ENCODE peak calls at places on chromosomes 11 and 22, in four cellular contexts. One of them, this sample, is unnamed.
A peak's percentile ranks its signal among the peaks of the same experiment; 100 is the strongest.

GRCh38 chr11:124676386-124676785 is 2.7 kb downstream of the SPA17 start:
- DNase-seq in K562: no peak
- DNase-seq in WTC11: no peak
- DNase-seq in GM12878: no peak
- DNase-seq in this sample: no peak

GRCh38 chr22:37406836-37407235 is 20.4 kb downstream of the ELFN2 start:
- DNase-seq in GM12878: no peak
- DNase-seq in K562: no peak
- DNase-seq in WTC11: no peak
- DNase-seq in this sample: no peak

GRCh38 chr11:2536440-2536989 is 91.7 kb downstream of the KCNQ1 start:
- DNase-seq in K562: no peak
- DNase-seq in GM12878: no peak
- DNase-seq in WTC11: no peak
- DNase-seq in this sample: no peak

GRCh38 chr22:49587987-49588386 is 239.7 kb downstream of the BRD1 start:
- DNase-seq in K562: no peak
- DNase-seq in GM12878: no peak
- DNase-seq in WTC11: peak; percentile 9
- DNase-seq in this sample: no peak

GRCh38 chr11:2379471-2380174 is 2.5 kb downstream of the CD81 start:
- DNase-seq in GM12878: no peak
- DNase-seq in WTC11: no peak
- DNase-seq in K562: no peak
- DNase-seq in this sample: no peak

GRCh38 chr11:57426754-57427691 is at the start of gene SLC43A3:
- DNase-seq in WTC11: peak; percentile 73
- DNase-seq in K562: peak; percentile 90
- DNase-seq in GM12878: peak; percentile 41
- DNase-seq in this sample: peak; percentile 19

GRCh38 chr22:37491559-37492427 is 5.6 kb upstream of the MFNG start:
- DNase-seq in GM12878: no peak
- DNase-seq in WTC11: no peak
- DNase-seq in K562: no peak
- DNase-seq in this sample: no peak

GRCh38 chr11:133064152-133064877 is 468.0 kb downstream of the OPCML start:
- DNase-seq in K562: peak; percentile 8
- DNase-seq in GM12878: no peak
- DNase-seq in WTC11: peak; percentile 90
- DNase-seq in this sample: peak; percentile 16

GRCh38 chr11:68999093-68999747 is 13.8 kb downstream of the MRGPRF start:
- DNase-seq in K562: no peak
- DNase-seq in GM12878: no peak
- DNase-seq in WTC11: no peak
- DNase-seq in this sample: no peak

GRCh38 chr11:9120659-9121350 is 29.4 kb upstream of the SCUBE2 start:
- DNase-seq in K562: peak; percentile 52
- DNase-seq in WTC11: peak; percentile 72
- DNase-seq in GM12878: no peak
- DNase-seq in this sample: no peak

GRCh38 chr22:24806663-24807001 is 621 bp downstream of the SGSM1 start:
- DNase-seq in K562: no peak
- DNase-seq in GM12878: no peak
- DNase-seq in WTC11: no peak
- DNase-seq in this sample: no peak

GRCh38 chr11:115607621-115608191 is 103.5 kb upstream of the CADM1 start:
- DNase-seq in K562: no peak
- DNase-seq in GM12878: no peak
- DNase-seq in WTC11: no peak
- DNase-seq in this sample: no peak

GRCh38 chr11:70549386-70549785 is 151.1 kb downstream of the CTTN start:
- DNase-seq in K562: no peak
- DNase-seq in GM12878: no peak
- DNase-seq in WTC11: no peak
- DNase-seq in this sample: no peak

GRCh38 chr11:62644220-62644619 is 2.2 kb downstream of the GANAB start:
- DNase-seq in K562: no peak
- DNase-seq in WTC11: no peak
- DNase-seq in GM12878: no peak
- DNase-seq in this sample: no peak

GRCh38 chr22:30421695-30422480 is 3.7 kb upstream of the MTFP1 start:
- DNase-seq in WTC11: no peak
- DNase-seq in GM12878: no peak
- DNase-seq in K562: peak; percentile 86
- DNase-seq in this sample: peak; percentile 86

GRCh38 chr22:30424471-30425326 is 869 bp upstream of the MTFP1 start:
- DNase-seq in GM12878: no peak
- DNase-seq in K562: peak; percentile 46
- DNase-seq in WTC11: no peak
- DNase-seq in this sample: no peak

GRCh38 chr22:30423959-30424380 is 1.6 kb upstream of the MTFP1 start:
- DNase-seq in WTC11: peak; percentile 98
- DNase-seq in K562: peak; percentile 98
- DNase-seq in GM12878: peak; percentile 99
- DNase-seq in this sample: peak; percentile 99

GRCh38 chr22:30422481-30423295 is 2.9 kb upstream of the MTFP1 start:
- DNase-seq in GM12878: no peak
- DNase-seq in WTC11: peak; percentile 46
- DNase-seq in K562: peak; percentile 73
- DNase-seq in this sample: peak; percentile 81

DNA sequence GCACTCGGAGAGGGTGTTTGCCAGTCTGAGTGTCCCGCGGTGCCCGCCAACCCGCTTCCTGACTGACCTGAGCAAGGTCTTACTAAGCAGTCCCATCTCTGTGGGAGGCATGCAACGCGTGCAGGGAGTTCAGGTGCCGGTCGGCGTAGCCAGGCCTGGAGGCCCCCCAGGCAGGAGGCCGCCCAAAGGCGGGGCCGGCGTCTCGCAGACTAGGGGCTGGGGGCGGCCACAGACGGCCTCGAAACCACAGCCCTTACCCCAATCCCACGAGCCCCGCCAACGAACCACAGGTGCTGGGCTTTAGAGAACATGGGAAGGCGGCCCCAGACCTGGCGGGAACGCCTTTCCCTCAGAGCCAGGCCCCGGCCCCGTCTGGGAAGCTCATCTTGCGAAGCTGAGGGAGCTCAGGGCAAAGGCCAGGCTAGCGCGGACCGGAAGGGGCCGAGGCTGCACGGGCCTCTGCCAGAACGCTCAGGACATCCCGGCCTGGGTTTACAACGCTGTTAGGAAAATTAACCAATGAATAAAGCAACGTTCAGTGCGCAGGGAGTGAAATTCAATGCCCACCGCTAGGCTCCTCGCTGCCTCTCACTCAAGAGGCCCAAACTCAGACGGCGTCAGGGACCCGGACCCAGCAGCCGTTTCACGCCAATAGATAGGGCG is 2.1 kb upstream of the MTFP1 start:
- DNase-seq in K562: no peak
- DNase-seq in WTC11: peak; percentile 76
- DNase-seq in GM12878: no peak
- DNase-seq in this sample: no peak
- TF ChIP-seq ETV6 in K562: no peak
- TF ChIP-seq ETV6 in WTC11: no peak
- TF ChIP-seq ETV6 in GM12878: no peak
- TF ChIP-seq ETV6 in this sample: no peak

DNA sequence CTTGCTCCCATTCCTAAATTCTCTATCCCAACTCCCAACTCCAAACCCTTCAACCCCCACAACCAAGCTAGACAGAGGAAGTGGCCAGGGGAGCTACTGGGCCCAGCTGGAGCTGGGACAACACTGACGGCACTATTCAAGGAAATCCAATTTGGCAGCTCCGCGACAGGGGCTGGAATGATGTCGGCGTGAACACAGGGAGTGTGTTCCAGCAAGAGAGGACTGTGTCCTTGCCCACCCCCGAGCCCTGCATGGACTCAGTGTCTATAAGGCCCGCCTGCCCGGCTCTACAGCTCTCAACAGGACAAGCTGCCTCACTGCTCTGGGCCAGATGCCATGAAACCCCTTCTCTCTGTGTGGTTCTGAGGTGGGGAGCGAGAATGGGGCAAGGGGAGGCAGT is 11.3 kb downstream of the PCSK7 start:
- DNase-seq in WTC11: no peak
- DNase-seq in GM12878: no peak
- DNase-seq in K562: no peak
- DNase-seq in this sample: no peak
- TF ChIP-seq ETV6 in WTC11: no peak
- TF ChIP-seq ETV6 in GM12878: no peak
- TF ChIP-seq ETV6 in K562: no peak
- TF ChIP-seq ETV6 in this sample: no peak

GRCh38 chr11:71962428-71963038 is 33.7 kb downstream of the RNF121 start:
- DNase-seq in WTC11: no peak
- DNase-seq in K562: peak; percentile 18
- DNase-seq in GM12878: peak; percentile 53
- DNase-seq in this sample: no peak
- TF ChIP-seq ETV6 in WTC11: no peak
- TF ChIP-seq ETV6 in K562: no peak
- TF ChIP-seq ETV6 in GM12878: no peak
- TF ChIP-seq ETV6 in this sample: no peak

GRCh38 chr22:23282089-23282501 is 101.8 kb downstream of the BCR start:
- DNase-seq in GM12878: no peak
- DNase-seq in WTC11: no peak
- DNase-seq in K562: no peak
- DNase-seq in this sample: no peak
- TF ChIP-seq ETV6 in GM12878: no peak
- TF ChIP-seq ETV6 in WTC11: no peak
- TF ChIP-seq ETV6 in K562: no peak
- TF ChIP-seq ETV6 in this sample: no peak

DNA sequence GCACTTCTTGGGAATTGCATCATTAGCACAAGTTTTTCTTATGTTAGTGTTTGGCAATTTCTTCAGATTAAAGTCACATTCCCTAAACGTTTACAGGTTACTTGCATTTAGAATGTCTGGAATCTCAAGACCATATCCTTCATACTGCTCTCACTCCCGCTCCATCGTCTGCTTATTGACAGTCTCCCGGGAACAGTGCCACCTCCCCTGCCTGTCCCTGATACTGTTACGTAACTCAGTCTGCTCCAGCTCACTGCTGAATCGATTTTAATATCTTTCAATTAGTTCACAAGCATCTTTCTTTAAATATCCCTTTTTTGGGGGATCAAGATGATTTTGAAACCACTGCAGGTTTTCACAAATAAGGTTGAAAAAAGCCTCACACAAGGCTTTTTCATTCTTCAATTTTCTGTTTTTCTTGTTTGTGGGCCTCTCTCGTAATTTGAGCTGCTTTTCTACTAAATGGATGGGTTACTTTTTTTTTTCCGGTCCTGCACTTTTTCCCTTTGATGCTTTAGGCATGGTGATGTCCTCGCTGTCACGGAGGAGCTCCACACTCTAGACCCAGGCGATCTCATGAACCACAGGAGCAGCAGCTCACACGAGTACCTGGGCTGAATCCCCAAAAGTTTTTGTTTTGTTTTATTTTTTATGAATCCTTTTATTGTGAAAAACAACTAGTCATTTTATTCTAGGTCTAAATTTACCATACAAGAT is 48.0 kb downstream of the GLYATL2 start:
- DNase-seq in GM12878: no peak
- DNase-seq in K562: no peak
- DNase-seq in WTC11: peak; percentile 14
- DNase-seq in this sample: no peak
- TF ChIP-seq ETV6 in GM12878: no peak
- TF ChIP-seq ETV6 in K562: no peak
- TF ChIP-seq ETV6 in WTC11: no peak
- TF ChIP-seq ETV6 in this sample: no peak

GRCh38 chr11:116658876-116659535 is 113.8 kb downstream of the BUD13 start:
- DNase-seq in GM12878: no peak
- DNase-seq in WTC11: no peak
- DNase-seq in K562: no peak
- DNase-seq in this sample: no peak
- TF ChIP-seq ETV6 in GM12878: no peak
- TF ChIP-seq ETV6 in WTC11: no peak
- TF ChIP-seq ETV6 in K562: no peak
- TF ChIP-seq ETV6 in this sample: no peak

GRCh38 chr11:60939301-60939700 is 12.7 kb downstream of the SLC15A3 start:
- DNase-seq in K562: no peak
- DNase-seq in GM12878: no peak
- DNase-seq in WTC11: no peak
- DNase-seq in this sample: no peak
- TF ChIP-seq ETV6 in K562: no peak
- TF ChIP-seq ETV6 in GM12878: no peak
- TF ChIP-seq ETV6 in WTC11: no peak
- TF ChIP-seq ETV6 in this sample: no peak